ENCODE peak calls at places on chromosome 10, in six cellular contexts. V, O, J, A, M and X are unnamed samples.

GRCh38 chr10:11403116-11403515 is 208.3 kb downstream of the USP6NL start:
- DNase-seq in A (no peak), M (peak), V (no peak), O (no peak), J (no peak), X (no peak)

GRCh38 chr10:26860026-26860541 is 674 bp downstream of the ABI1 start:
- DNase-seq in O (peak), J (peak), A (peak), V (no peak), M (peak), X (peak)

GRCh38 chr10:100020883-100021248 is 11.1 kb upstream of the DNMBP start:
- DNase-seq in J (peak), V (no peak), M (no peak), O (no peak), A (no peak), X (no peak)

GRCh38 chr10:81873231-81873931 is 1.6 kb upstream of the NRG3 start:
- DNase-seq in V (no peak), J (no peak), A (no peak), O (no peak), M (no peak), X (no peak)

GRCh38 chr10:122363722-122364463 is 10.6 kb upstream of the PLEKHA1 start:
- DNase-seq in O (no peak), V (no peak), J (peak), M (no peak), A (peak), X (peak)

GRCh38 chr10:1824928-1825327 is 87.6 kb upstream of the ADARB2 start:
- DNase-seq in O (no peak), J (no peak), A (no peak), V (no peak), M (no peak), X (no peak)

GRCh38 chr10:20890491-20891337 is 6.4 kb downstream of the NEBL start:
- DNase-seq in V (no peak), O (no peak), J (no peak), A (peak), M (no peak), X (peak)

GRCh38 chr10:31031205-31031665 is 430 bp downstream of the ZNF438 start:
- DNase-seq in M (no peak), O (no peak), A (peak), V (peak), J (no peak), X (peak)

GRCh38 chr10:34031410-34031809 is 696.9 kb upstream of the NRP1 start:
- DNase-seq in A (peak), J (no peak), O (no peak), M (no peak), V (no peak), X (peak)

GRCh38 chr10:59448616-59449015 is 86.3 kb upstream of the FAM13C start:
- DNase-seq in V (no peak), M (no peak), A (peak), J (no peak), O (no peak), X (no peak)

GRCh38 chr10:43235070-43235900 is 31.6 kb downstream of the RASGEF1A start:
- DNase-seq in O (no peak), V (no peak), J (no peak), M (no peak), A (no peak), X (no peak)

GRCh38 chr10:114526112-114526496 is 121.8 kb upstream of the AFAP1L2 start:
- DNase-seq in O (no peak), M (no peak), V (no peak), J (no peak), A (no peak), X (no peak)

GRCh38 chr10:101110856-101111523 is 20.1 kb upstream of the TLX1 start:
- DNase-seq in O (no peak), J (no peak), A (no peak), V (no peak), M (no peak), X (no peak)

GRCh38 chr10:98267894-98268693 is at the start of gene LOXL4:
- DNase-seq in A (no peak), V (no peak), M (no peak), O (no peak), J (peak), X (no peak)

GRCh38 chr10:100894033-100894432 is 18.7 kb upstream of the SLF2 start:
- DNase-seq in V (no peak), M (no peak), O (no peak), J (no peak), A (no peak), X (peak)

GRCh38 chr10:104809288-104810090 is 168.4 kb downstream of the SORCS3 start:
- DNase-seq in A (peak), O (no peak), M (no peak), V (peak), J (no peak), X (peak)

GRCh38 chr10:48478469-48478868 is 126.4 kb downstream of the ARHGAP22 start:
- DNase-seq in M (no peak), J (no peak), O (no peak), A (no peak), V (no peak), X (no peak)

GRCh38 chr10:16967866-16968721 is 150.9 kb upstream of the RSU1 start:
- DNase-seq in M (no peak), O (no peak), J (no peak), V (no peak), A (peak), X (peak)

GRCh38 chr10:994836-995558 is 6.8 kb downstream of the GTPBP4 start:
- DNase-seq in J (no peak), M (no peak), A (no peak), V (no peak), O (no peak), X (no peak)

GRCh38 chr10:61835069-61835908 is 66.2 kb upstream of the ARID5B start:
- DNase-seq in V (no peak), A (peak), J (peak), O (no peak), M (no peak), X (peak)

GRCh38 chr10:1208376-1209311 is 152.5 kb downstream of the WDR37 start:
- DNase-seq in M (no peak), J (no peak), A (no peak), V (no peak), O (no peak), X (no peak)

GRCh38 chr10:17756557-17757208 is 4.7 kb downstream of the TMEM236 start:
- DNase-seq in O (no peak), A (peak), J (no peak), V (no peak), M (no peak), X (no peak)

GRCh38 chr10:124709862-124710261 is 34.3 kb downstream of the FAM53B start:
- DNase-seq in A (peak), V (no peak), M (no peak), O (no peak), J (no peak), X (peak)

GRCh38 chr10:27197980-27198645 is 42.5 kb downstream of the ACBD5 start:
- DNase-seq in O (no peak), V (no peak), J (no peak), A (no peak), M (no peak), X (no peak)

GRCh38 chr10:126022841-126023240 is 126.5 kb downstream of the FANK1 start:
- DNase-seq in J (no peak), M (no peak), V (no peak), O (no peak), A (no peak), X (no peak)

GRCh38 chr10:129612481-129613109 is 145.6 kb downstream of the MGMT start:
- DNase-seq in V (no peak), A (no peak), J (no peak), O (no peak), M (no peak), X (no peak)

GRCh38 chr10:121838931-121839330 is 88.9 kb downstream of the ATE1 start:
- DNase-seq in A (no peak), M (no peak), V (no peak), J (no peak), O (no peak), X (no peak)

GRCh38 chr10:109025187-109025586 is 898.1 kb downstream of the XPNPEP1 start:
- DNase-seq in M (no peak), J (no peak), V (no peak), O (no peak), A (no peak), X (no peak)

GRCh38 chr10:66925896-66926719 is at the start of gene LRRTM3:
- DNase-seq in V (no peak), A (peak), J (peak), M (no peak), O (no peak), X (peak)

GRCh38 chr10:113666682-113667252 is 2.9 kb upstream of the NRAP start:
- DNase-seq in O (no peak), V (no peak), A (peak), J (no peak), M (no peak), X (no peak)

GRCh38 chr10:111705026-111705425 is 478.5 kb downstream of the GPAM start:
- DNase-seq in A (no peak), V (no peak), M (no peak), O (no peak), J (no peak), X (peak)